ENCODE peak calls at places on chromosomes 11 and 22, in four cellular contexts. O is GM13977, I is upper lobe of right lung, Q is esophagus muscularis mucosa. W is an unnamed sample.

GRCh38 chr11:12746593-12747097 is 72.4 kb downstream of the TEAD1 start:
- DNase-seq in O (no peak), I (no peak), Q (no peak), W (peak)

GRCh38 chr22:40553014-40553579 is 83.4 kb downstream of the MRTFA start:
- DNase-seq in O (no peak), I (no peak), Q (no peak), W (no peak)

GRCh38 chr22:23289851-23290724 is 109.8 kb downstream of the BCR start:
- DNase-seq in O (peak), I (peak), Q (no peak), W (no peak)

GRCh38 chr22:45007247-45007945 is 2.4 kb downstream of the PHF21B start:
- DNase-seq in O (peak), I (no peak), Q (no peak), W (no peak)

GRCh38 chr11:129589190-129589589 is 213.5 kb downstream of the BARX2 start:
- DNase-seq in O (no peak), I (no peak), Q (no peak), W (no peak)

GRCh38 chr22:35604671-35605457 is 12.3 kb downstream of the MB start:
- DNase-seq in O (no peak), I (no peak), Q (no peak), W (no peak)

GRCh38 chr11:11969380-11970215 is 38.8 kb downstream of the DKK3 start:
- DNase-seq in O (peak), I (no peak), Q (peak), W (no peak)

GRCh38 chr22:41369837-41370236 is 11.9 kb upstream of the TEF start:
- DNase-seq in O (no peak), I (no peak), Q (no peak), W (no peak)

GRCh38 chr22:44597616-44598015 is 99.6 kb upstream of the RTL6 start:
- DNase-seq in O (no peak), I (no peak), Q (no peak), W (no peak)

GRCh38 chr11:28383471-28383870 is 275.3 kb downstream of the METTL15 start:
- DNase-seq in O (no peak), I (no peak), Q (no peak), W (no peak)

GRCh38 chr11:76797341-76798201 is 14.4 kb downstream of the TSKU start:
- DNase-seq in O (peak), I (no peak), Q (peak), W (peak)

GRCh38 chr11:113077379-113077778 is 116.2 kb downstream of the NCAM1 start:
- DNase-seq in O (no peak), I (no peak), Q (no peak), W (no peak)

GRCh38 chr22:49673048-49673447 is 154.6 kb downstream of the BRD1 start:
- DNase-seq in O (no peak), I (no peak), Q (no peak), W (peak)

GRCh38 chr22:35446365-35446764 is 46.4 kb downstream of the MCM5 start:
- DNase-seq in O (no peak), I (no peak), Q (no peak), W (no peak)

GRCh38 chr22:35997438-35997837 is 31.2 kb downstream of the RBFOX2 start:
- DNase-seq in O (no peak), I (no peak), Q (no peak), W (no peak)

GRCh38 chr11:79371152-79371551 is 69.7 kb downstream of the TENM4 start:
- DNase-seq in O (no peak), I (no peak), Q (no peak), W (no peak)

GRCh38 chr11:117620659-117621058 is 176.4 kb downstream of the DSCAML1 start:
- DNase-seq in O (no peak), I (no peak), Q (no peak), W (no peak)

GRCh38 chr11:6300325-6300724 is 20.0 kb downstream of the CAVIN3 start:
- DNase-seq in O (no peak), I (no peak), Q (no peak), W (no peak)

GRCh38 chr11:43579171-43579918 is 101.2 kb upstream of the HSD17B12 start:
- DNase-seq in O (peak), I (no peak), Q (peak), W (peak)

GRCh38 chr22:17501679-17502285 is 61.5 kb upstream of the SLC25A18 start:
- DNase-seq in O (peak), I (no peak), Q (no peak), W (no peak)
- TF ChIP-seq CTCF in O (peak), I (peak), Q (peak), W (peak)

GRCh38 chr22:26462971-26463661 is 20.5 kb downstream of the HPS4 start:
- DNase-seq in O (no peak), I (no peak), Q (no peak), W (no peak)

GRCh38 chr22:26462051-26462450 is 21.5 kb downstream of the HPS4 start:
- DNase-seq in O (no peak), I (no peak), Q (no peak), W (no peak)

GRCh38 chr22:26464312-26464711 is 19.3 kb downstream of the HPS4 start:
- DNase-seq in O (no peak), I (no peak), Q (no peak), W (no peak)

GRCh38 chr22:26463688-26464087 is 19.9 kb downstream of the HPS4 start:
- DNase-seq in O (no peak), I (no peak), Q (no peak), W (no peak)

DNA sequence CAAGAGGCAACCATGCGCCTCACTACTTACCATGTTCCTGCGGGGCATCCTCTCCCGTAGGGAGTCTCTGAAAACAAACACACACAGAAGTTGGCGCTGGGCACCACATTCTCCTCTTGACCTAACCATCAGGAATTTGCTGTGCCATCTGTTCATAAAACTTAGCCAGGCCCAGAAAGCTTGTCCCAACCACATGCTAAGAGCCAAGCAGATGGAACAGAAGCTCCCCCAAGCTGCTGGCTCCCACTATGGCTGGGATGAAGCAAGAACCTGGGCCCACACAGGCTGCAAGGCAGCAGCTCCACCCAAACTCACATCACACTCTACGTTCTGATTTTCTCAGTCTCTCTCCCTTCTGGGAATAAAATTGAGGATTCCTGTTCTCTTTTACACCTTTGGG is 17.4 kb downstream of the HPS4 start:
- DNase-seq in O (no peak), I (no peak), Q (no peak), W (no peak)
- TF ChIP-seq CTCF in O (no peak), I (no peak), Q (no peak), W (no peak)

DNA sequence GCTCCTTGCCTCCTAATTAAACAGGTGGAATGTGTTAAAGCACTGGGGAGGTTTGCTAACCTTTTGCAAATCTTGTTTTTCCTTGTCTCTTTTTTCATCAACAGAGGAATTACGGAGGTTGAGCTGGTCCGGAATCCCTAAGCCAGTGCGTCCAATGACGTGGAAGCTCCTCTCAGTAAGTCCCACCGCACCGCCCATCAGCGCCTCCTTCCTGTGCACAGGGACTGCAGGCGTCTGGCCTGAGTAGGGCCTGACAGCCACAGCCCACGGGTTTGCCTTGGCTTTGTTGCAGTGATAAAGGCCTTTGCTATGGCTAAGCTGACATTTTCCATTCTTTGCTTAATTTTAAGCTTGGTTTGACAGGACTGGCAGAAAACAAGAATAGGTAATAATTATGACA is 116.1 kb downstream of the TBC1D22A start:
- DNase-seq in O (no peak), I (no peak), Q (no peak), W (no peak)
- TF ChIP-seq CTCF in O (no peak), I (no peak), Q (no peak), W (no peak)

DNA sequence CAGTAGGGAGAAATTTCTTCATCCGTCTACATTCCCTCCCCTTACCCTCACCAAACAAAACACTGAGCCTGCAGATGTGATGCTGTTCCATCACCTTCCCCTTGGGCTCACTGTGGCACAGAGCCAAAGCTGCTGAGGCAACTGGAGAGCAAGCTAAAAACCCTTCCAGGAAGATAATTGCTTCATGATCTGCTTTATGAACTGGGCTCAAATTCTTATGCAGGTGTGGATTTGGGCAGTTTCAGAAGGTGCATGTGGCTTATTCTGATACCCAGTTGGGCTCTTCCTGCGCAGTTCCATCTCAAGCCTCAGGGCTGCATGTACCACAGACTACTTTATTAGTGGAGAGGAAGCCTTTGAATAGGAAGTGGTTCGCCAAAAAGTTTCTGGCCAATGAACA is 58.3 kb downstream of the AAMDC start:
- DNase-seq in O (no peak), I (no peak), Q (no peak), W (no peak)
- TF ChIP-seq CTCF in O (no peak), I (no peak), Q (no peak), W (no peak)

DNA sequence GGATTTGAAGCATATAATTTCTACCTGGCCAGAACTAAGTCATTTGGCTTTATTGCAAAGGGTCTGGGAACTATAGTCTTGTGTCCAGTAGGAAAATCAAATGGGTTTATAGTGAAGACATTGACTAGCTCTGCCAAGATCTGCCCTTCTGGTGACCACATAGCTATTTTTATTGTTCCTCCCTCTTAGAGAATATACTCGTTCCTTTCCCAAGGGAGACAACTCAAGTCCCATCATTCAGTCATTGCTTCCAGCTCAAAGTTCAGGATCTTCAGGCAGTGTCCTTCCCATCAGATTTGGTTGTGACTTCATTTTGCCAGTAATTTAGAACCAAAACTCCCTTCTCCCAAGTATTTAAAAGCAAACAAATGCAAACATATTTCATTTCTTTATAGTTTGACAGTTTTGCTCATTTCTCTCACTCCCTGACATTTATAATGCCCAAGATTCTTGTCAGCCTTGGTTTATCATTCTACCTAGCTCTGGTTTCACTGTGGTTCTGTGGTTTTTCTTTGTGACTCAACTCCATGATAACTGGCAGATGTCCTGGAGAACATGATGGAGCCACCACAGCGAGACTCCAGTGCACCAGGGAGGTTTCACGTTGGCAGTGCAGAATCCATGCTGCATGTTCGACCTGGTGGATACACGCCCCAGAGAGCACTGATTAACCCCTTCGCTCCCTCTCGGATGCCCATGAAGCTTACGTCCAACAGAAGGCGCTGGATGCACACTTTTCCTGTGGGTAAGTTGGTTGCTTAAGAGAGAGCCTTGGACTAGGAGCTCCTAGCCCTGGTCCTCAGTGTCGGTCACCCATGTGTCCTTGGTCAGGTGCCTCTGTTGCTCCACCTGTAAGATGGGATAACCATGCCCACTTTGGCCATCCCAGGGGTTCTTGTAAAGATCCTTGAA is 64.9 kb downstream of the DEPDC5 start:
- DNase-seq in O (no peak), I (no peak), Q (no peak), W (no peak)
- TF ChIP-seq CTCF in O (no peak), I (no peak), Q (no peak), W (no peak)

DNA sequence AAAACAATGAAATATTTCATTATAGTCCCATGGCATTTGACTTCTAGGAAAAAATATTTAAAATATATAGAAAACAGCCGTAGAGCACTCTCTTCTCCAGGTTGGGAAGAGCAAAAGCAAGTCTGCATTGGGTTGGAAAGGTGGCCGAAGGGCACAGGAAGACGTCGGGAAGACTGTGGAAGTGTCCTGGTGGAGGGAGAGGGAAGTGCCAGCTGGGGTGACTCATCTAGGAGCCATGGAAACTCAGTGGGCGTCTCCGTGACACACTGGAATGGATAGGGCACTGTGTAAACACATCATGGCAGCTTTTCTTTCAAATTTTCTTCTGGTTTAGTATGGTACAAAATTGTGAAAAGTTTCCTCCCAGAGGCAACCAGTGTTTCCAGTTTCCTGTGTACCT is 12.7 kb downstream of the GTPBP1 start:
- DNase-seq in O (no peak), I (peak), Q (no peak), W (no peak)
- TF ChIP-seq CTCF in O (no peak), I (peak), Q (peak), W (peak)

GRCh38 chr11:9155930-9156329 is 64.5 kb upstream of the SCUBE2 start:
- DNase-seq in O (no peak), I (no peak), Q (no peak), W (no peak)
- TF ChIP-seq CTCF in O (no peak), I (no peak), Q (no peak), W (no peak)

GRCh38 chr11:126011220-126011619 is 51.4 kb downstream of the CDON start:
- DNase-seq in O (no peak), I (no peak), Q (no peak), W (no peak)

GRCh38 chr11:126002181-126002580 is 56.3 kb downstream of the VSIG10L2 start:
- DNase-seq in O (no peak), I (no peak), Q (no peak), W (no peak)

GRCh38 chr11:126007263-126007662 is 55.4 kb downstream of the CDON start:
- DNase-seq in O (no peak), I (no peak), Q (no peak), W (no peak)

GRCh38 chr11:126008956-126009355 is 53.7 kb downstream of the CDON start:
- DNase-seq in O (no peak), I (no peak), Q (no peak), W (no peak)

DNA sequence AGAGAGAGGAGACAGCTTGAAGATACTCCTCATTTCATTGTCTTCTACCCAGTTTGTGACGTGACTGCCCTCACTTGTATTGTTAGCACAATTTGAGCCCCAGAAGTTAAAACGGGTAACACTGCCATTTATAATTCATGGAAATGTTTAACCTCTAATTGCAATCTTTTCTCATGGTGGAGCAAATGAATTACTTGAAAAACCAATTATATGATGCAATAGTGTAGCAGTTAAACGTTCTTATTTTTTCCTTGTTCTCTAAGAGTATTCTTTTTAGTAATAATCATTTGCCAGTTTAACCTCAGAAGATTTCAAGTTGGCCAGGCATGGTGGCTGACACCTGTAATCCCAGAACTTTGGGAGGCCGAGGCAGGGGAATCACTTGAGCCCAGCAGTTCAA is 56.6 kb downstream of the CDON start:
- DNase-seq in O (no peak), I (no peak), Q (no peak), W (no peak)
- TF ChIP-seq CTCF in O (no peak), I (no peak), Q (no peak), W (no peak)

DNA sequence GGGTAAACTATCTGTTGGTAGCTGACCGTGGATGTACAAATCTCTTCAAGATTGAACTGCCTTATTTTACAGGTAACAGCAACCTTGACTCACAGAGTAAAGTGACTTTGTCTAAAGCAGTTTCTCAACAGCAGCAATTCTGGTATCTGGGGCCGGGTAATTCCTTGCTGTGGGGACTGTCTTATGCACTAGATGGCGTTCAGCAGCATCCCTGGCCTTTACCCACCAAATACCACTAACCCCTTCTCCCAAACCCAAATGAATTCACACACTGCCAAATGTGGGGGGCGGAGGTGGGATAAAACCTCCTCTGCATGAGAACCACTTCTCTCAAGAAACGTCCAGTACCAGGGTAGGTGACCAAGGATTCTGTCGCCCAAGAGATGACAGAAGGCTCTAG is 1.7 kb upstream of the INCENP start:
- DNase-seq in O (no peak), I (no peak), Q (no peak), W (no peak)
- TF ChIP-seq CTCF in O (no peak), I (no peak), Q (no peak), W (peak)

W was measured in osteocyte.